ENCODE peak calls at places on chromosomes 16 and 17, in six cellular contexts. X is PC-9, P is upper lobe of right lung, I is neural crest cell, G is tibial nerve, V is heart right ventricle. O is an unnamed sample.
A peak's percentile ranks its signal among the peaks of the same experiment; 100 is the strongest.

GRCh38 chr17:79938696-79939435 is 96.8 kb downstream of the TBC1D16 start:
- DNase-seq in P (peak; percentile 52), G (no peak), V (peak; percentile 3), I (no peak), X (no peak), O (no peak)

GRCh38 chr17:18002171-18002570 is 29.5 kb downstream of the DRC3 start:
- DNase-seq in G (no peak), V (no peak), P (no peak), I (no peak), X (no peak), O (no peak)

GRCh38 chr17:61542027-61542426 is 49.0 kb downstream of the NACA2 start:
- DNase-seq in G (no peak), I (no peak), X (no peak), V (no peak), P (no peak), O (no peak)

GRCh38 chr16:10752843-10753523 is 9.3 kb downstream of the NUBP1 start:
- DNase-seq in V (peak; percentile 49), I (no peak), X (no peak), P (no peak), G (peak; percentile 70), O (peak; percentile 75)

GRCh38 chr16:48384305-48384981 is 770 bp downstream of the SIAH1 start:
- DNase-seq in P (peak; percentile 85), V (peak; percentile 74), I (peak; percentile 50), G (no peak), X (peak; percentile 55), O (peak; percentile 61)

GRCh38 chr17:76532072-76532651 is 5.3 kb downstream of the CYGB start:
- DNase-seq in I (no peak), G (no peak), P (no peak), V (no peak), X (peak; percentile 77), O (no peak)

GRCh38 chr16:47262938-47263337 is 119.2 kb upstream of the NETO2 start:
- DNase-seq in I (no peak), V (no peak), P (no peak), G (no peak), X (no peak), O (no peak)

GRCh38 chr16:77896357-77896972 is 108.1 kb downstream of the VAT1L start:
- DNase-seq in V (no peak), X (no peak), P (no peak), G (no peak), I (no peak), O (no peak)

GRCh38 chr17:79812206-79812968 is 15.5 kb upstream of the CBX8 start:
- DNase-seq in G (no peak), V (no peak), X (no peak), P (no peak), I (no peak), O (no peak)

GRCh38 chr16:68704232-68704867 is 32.7 kb upstream of the CDH1 start:
- DNase-seq in V (peak; percentile 44), G (peak; percentile 39), P (peak; percentile 90), I (peak; percentile 67), X (peak; percentile 85), O (peak; percentile 85)

GRCh38 chr17:72345083-72345482 is 224.3 kb downstream of the SOX9 start:
- DNase-seq in V (no peak), I (no peak), P (no peak), X (no peak), G (no peak), O (no peak)

DNA sequence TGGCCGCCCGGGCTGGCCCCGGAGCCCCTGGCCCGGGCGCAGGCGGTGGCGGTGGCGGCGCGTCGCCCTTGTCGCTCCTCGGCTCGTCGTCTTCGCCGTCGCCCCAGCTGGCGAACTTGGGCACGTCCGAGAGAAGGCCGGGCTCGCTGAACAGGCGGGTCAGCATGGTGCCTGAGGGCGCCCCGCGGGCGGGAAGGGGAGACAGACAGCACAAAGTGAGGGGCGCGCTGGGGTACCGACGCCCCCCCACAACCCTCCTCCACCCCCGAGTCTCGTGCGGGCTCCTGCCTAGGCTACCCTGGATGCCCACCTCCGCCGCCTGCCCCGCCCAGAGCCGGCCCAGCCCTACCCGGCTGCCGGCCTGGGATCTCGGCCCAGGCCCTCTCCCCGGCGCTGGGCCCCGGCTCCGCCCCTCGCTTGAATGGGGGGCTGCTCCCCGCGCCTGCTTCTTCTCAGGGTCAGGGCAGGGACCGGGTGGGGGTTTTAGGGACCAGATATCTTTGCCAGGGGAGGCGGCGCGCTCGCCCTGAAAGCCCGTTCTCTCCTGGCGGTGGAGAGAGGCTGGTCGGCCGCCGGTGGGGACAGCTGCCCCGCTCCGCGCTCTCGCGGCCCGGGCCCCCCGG is 1.2 kb downstream of the NEUROD2 start:
- DNase-seq in I (no peak), P (no peak), X (no peak), V (no peak), G (no peak), O (no peak)
- TF ChIP-seq CTCF in I (no peak), P (no peak), X (no peak), V (no peak), G (no peak), O (no peak)

GRCh38 chr17:36835036-36835435 is 102.2 kb upstream of the LHX1 start:
- DNase-seq in I (no peak), P (no peak), V (no peak), G (no peak), X (no peak), O (no peak)

GRCh38 chr17:36840796-36841195 is 96.5 kb upstream of the LHX1 start:
- DNase-seq in I (no peak), P (no peak), X (no peak), V (no peak), G (no peak), O (no peak)

GRCh38 chr17:36839256-36839655 is 98.0 kb upstream of the LHX1 start:
- DNase-seq in X (no peak), G (no peak), P (no peak), I (no peak), V (no peak), O (no peak)

GRCh38 chr17:36837193-36837592 is 100.1 kb upstream of the LHX1 start:
- DNase-seq in V (no peak), I (no peak), P (no peak), X (no peak), G (no peak), O (no peak)

GRCh38 chr17:36837616-36838272 is 99.5 kb upstream of the LHX1 start:
- DNase-seq in X (no peak), G (no peak), I (no peak), P (no peak), V (no peak), O (no peak)
- TF ChIP-seq CTCF in X (no peak), G (no peak), I (no peak), P (no peak), V (no peak), O (no peak)

GRCh38 chr17:7782237-7782636 is 51.8 kb upstream of the KDM6B start:
- DNase-seq in G (no peak), V (no peak), I (no peak), P (no peak), X (no peak), O (no peak)
- TF ChIP-seq CTCF in G (no peak), V (no peak), I (no peak), P (no peak), X (peak; percentile 56), O (no peak)

DNA sequence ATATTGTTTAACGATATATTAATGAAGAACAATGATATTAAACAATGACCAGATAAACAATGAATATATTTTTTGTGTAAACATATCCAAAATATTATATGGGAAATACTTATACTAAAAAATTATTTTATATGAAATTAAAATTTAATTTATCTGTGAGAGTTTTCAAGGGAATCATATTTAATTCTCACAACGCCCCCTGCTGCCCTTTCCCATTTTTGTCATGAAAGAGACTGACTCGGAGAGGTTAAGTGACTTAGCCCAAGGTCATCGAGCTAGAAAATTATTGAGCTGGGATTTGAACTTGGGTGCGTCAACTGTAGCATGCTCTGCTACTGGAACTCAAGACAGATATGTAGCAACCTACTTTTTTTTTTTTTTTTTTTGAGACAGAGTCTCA is 7.2 kb upstream of the MYCBPAP start:
- DNase-seq in X (no peak), P (no peak), I (peak; percentile 50), V (no peak), G (no peak), O (peak; percentile 31)
- TF ChIP-seq CTCF in X (peak; percentile 64), P (peak; percentile 49), I (peak; percentile 62), V (peak; percentile 31), G (peak; percentile 13), O (peak; percentile 31)

DNA sequence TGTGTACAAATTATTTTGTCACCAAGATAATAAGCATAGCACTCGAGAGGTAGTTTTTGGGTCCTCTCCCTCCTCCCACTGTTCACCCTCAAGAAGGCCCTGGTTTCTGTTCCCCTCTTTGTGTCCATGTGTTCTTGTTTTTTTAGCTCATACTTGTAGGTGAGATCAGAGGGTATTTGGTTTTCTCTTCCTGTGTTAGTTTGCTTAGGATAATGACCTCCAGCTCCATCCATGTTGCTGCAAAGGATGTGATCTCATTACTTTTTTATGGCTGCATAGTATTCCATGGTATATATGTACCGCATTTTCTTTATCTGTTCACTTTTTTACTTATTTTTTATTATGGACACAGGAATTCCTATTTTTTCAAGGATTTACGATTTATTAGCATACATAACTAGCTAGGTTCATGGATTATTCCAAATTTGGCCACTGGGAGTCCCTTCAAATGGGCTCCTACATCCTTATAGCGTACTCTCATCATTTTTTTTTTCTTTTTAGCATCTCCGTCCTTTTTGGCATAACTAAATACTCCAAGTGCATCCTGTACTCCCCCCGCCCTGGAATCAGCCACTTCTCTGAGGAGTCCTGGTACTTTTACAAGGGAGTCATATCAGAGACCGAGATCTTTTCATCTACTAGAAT is 7.3 kb downstream of the TADA2A start:
- DNase-seq in P (no peak), V (no peak), I (no peak), G (no peak), X (no peak), O (no peak)
- TF ChIP-seq CTCF in P (peak; percentile 10), V (no peak), I (peak; percentile 51), G (no peak), X (peak; percentile 56), O (no peak)